ENCODE peak calls at places on chromosome 3, in six cellular contexts. F, Q, M, X, B and H are unnamed samples.
A peak's percentile ranks its signal among the peaks of the same experiment; 100 is the strongest.

GRCh38 chr3:55690746-55691540 is 203.8 kb upstream of the WNT5A start:
- DNase-seq in B (peak; percentile 52), M (no peak), Q (no peak), X (no peak), F (peak; percentile 83), H (no peak)

GRCh38 chr3:187292631-187293513 is 1.3 kb upstream of the MASP1 start:
- DNase-seq in B (no peak), Q (no peak), X (no peak), F (no peak), M (no peak), H (no peak)

GRCh38 chr3:30302027-30302426 is 304.4 kb upstream of the TGFBR2 start:
- DNase-seq in X (no peak), B (no peak), M (no peak), Q (peak; percentile 23), F (no peak), H (no peak)

GRCh38 chr3:1195922-1196321 is 103.1 kb downstream of the CNTN6 start:
- DNase-seq in F (no peak), M (peak; percentile 58), X (no peak), B (no peak), Q (no peak), H (no peak)

GRCh38 chr3:150960708-150961684 is 11.5 kb downstream of the CLRN1 start:
- DNase-seq in Q (no peak), M (no peak), X (no peak), F (no peak), B (no peak), H (no peak)

GRCh38 chr3:105513042-105513441 is 146.3 kb downstream of the ALCAM start:
- DNase-seq in F (no peak), Q (no peak), X (no peak), M (no peak), B (no peak), H (no peak)

GRCh38 chr3:63832395-63832794 is 13.3 kb downstream of the C3orf49 start:
- DNase-seq in B (no peak), F (no peak), X (no peak), M (no peak), Q (no peak), H (no peak)

GRCh38 chr3:192819001-192819569 is 91.7 kb upstream of the FGF12 start:
- DNase-seq in Q (peak; percentile 69), M (no peak), B (no peak), X (no peak), F (no peak), H (no peak)

GRCh38 chr3:114775395-114775794 is 371.7 kb downstream of the ZBTB20 start:
- DNase-seq in X (no peak), Q (no peak), M (no peak), B (no peak), F (no peak), H (no peak)

GRCh38 chr3:24199775-24200247 is 254.7 kb downstream of the NR1D2 start:
- DNase-seq in B (no peak), F (no peak), X (no peak), M (no peak), Q (no peak), H (no peak)

GRCh38 chr3:149765762-149766334 is 13.6 kb upstream of the COMMD2 start:
- DNase-seq in F (no peak), Q (peak; percentile 48), M (no peak), X (no peak), B (no peak), H (no peak)

GRCh38 chr3:50536471-50537180 is 30.9 kb downstream of the C3orf18 start:
- DNase-seq in F (no peak), X (no peak), M (no peak), Q (no peak), B (no peak), H (no peak)

GRCh38 chr3:16570113-16570512 is 35.1 kb downstream of the DAZL start:
- DNase-seq in M (no peak), X (no peak), Q (no peak), F (no peak), B (no peak), H (no peak)

GRCh38 chr3:127074900-127075360 is 92.0 kb downstream of the PLXNA1 start:
- DNase-seq in X (peak; percentile 51), M (peak; percentile 54), Q (no peak), F (no peak), B (no peak), H (no peak)

GRCh38 chr3:14871456-14872200 is 52.9 kb downstream of the FGD5 start:
- DNase-seq in M (peak; percentile 12), X (no peak), B (no peak), Q (no peak), F (no peak), H (no peak)

GRCh38 chr3:127587876-127588275 is 2.7 kb downstream of the TPRA1 start:
- DNase-seq in M (no peak), F (no peak), B (no peak), Q (no peak), X (no peak), H (no peak)

GRCh38 chr3:180116203-180116602 is 79.5 kb upstream of the PEX5L start:
- DNase-seq in Q (no peak), X (no peak), F (no peak), B (no peak), M (no peak), H (no peak)

GRCh38 chr3:108430540-108430939 is 79.9 kb downstream of the MYH15 start:
- DNase-seq in X (no peak), B (no peak), F (no peak), M (no peak), Q (no peak), H (no peak)

GRCh38 chr3:13549513-13550256 is 760 bp downstream of the FBLN2 start:
- DNase-seq in M (peak; percentile 52), X (no peak), B (no peak), F (no peak), Q (no peak), H (no peak)

GRCh38 chr3:129794319-129795201 is 99.0 kb downstream of the TMCC1 start:
- DNase-seq in B (peak; percentile 87), X (peak; percentile 84), Q (peak; percentile 77), F (peak; percentile 92), M (no peak), H (peak; percentile 24)

GRCh38 chr3:81716870-81717509 is 44.5 kb downstream of the GBE1 start:
- DNase-seq in M (no peak), F (no peak), X (no peak), B (no peak), Q (peak; percentile 73), H (no peak)

GRCh38 chr3:16484216-16484615 is 29.3 kb downstream of the RFTN1 start:
- DNase-seq in M (no peak), F (no peak), B (no peak), X (no peak), Q (no peak), H (no peak)

GRCh38 chr3:188365978-188366698 is 212.2 kb downstream of the LPP start:
- DNase-seq in M (no peak), F (no peak), X (no peak), Q (peak; percentile 39), B (no peak), H (no peak)

GRCh38 chr3:126629999-126630398 is 24.9 kb downstream of the TXNRD3 start:
- DNase-seq in B (no peak), M (no peak), X (no peak), Q (no peak), F (no peak), H (no peak)

GRCh38 chr3:165195628-165196576 is at the start of gene SLITRK3:
- DNase-seq in X (no peak), F (peak; percentile 49), M (no peak), Q (no peak), B (no peak), H (no peak)

GRCh38 chr3:13136426-13136825 is 63.2 kb upstream of the IQSEC1 start:
- DNase-seq in M (peak; percentile 2), Q (no peak), F (peak; percentile 20), X (peak; percentile 7), B (no peak), H (no peak)

GRCh38 chr3:84175449-84175848 is 783.3 kb upstream of the CADM2 start:
- DNase-seq in F (no peak), Q (no peak), X (no peak), M (no peak), B (no peak), H (no peak)

GRCh38 chr3:157865449-157865862 is 240.8 kb downstream of the SHOX2 start:
- DNase-seq in Q (peak; percentile 30), M (no peak), B (no peak), F (peak; percentile 80), X (peak; percentile 48), H (no peak)

GRCh38 chr3:195260286-195260905 is 10.6 kb downstream of the XXYLT1 start:
- DNase-seq in B (peak; percentile 42), Q (no peak), F (peak; percentile 78), M (peak; percentile 46), X (no peak), H (no peak)
- TF ChIP-seq CTCF in B (no peak), Q (no peak), F (no peak), M (no peak), X (peak; percentile 31), H (no peak)

GRCh38 chr3:177491301-177492031 is 294.2 kb upstream of the TBL1XR1 start:
- DNase-seq in X (no peak), F (no peak), Q (no peak), B (no peak), M (no peak), H (no peak)
- H3K9me3 ChIP-seq in X (no peaks in the 10 kb centered on the region), F (no peaks in the 10 kb centered on the region), Q (no peaks in the 10 kb centered on the region), B (no peaks in the 10 kb centered on the region), M (no peaks in the 10 kb centered on the region), H (no peaks in the 10 kb centered on the region)

GRCh38 chr3:99856437-99857220 is 39.0 kb downstream of the CMSS1 start:
- DNase-seq in M (no peak), B (no peak), F (no peak), Q (no peak), X (no peak), H (no peak)

GRCh38 chr3:99855900-99856299 is 38.2 kb downstream of the CMSS1 start:
- DNase-seq in B (no peak), X (no peak), M (no peak), Q (no peak), F (no peak), H (no peak)

GRCh38 chr3:99859855-99860254 is 42.2 kb downstream of the CMSS1 start:
- DNase-seq in F (no peak), B (no peak), X (no peak), M (no peak), Q (peak; percentile 36), H (no peak)

GRCh38 chr3:99857278-99857677 is 39.6 kb downstream of the CMSS1 start:
- DNase-seq in X (no peak), M (no peak), Q (no peak), B (no peak), F (no peak), H (no peak)

GRCh38 chr3:99858461-99858860 is 40.8 kb downstream of the CMSS1 start:
- DNase-seq in B (no peak), Q (no peak), M (no peak), X (no peak), F (no peak), H (no peak)
- H3K4me1 ChIP-seq in B (peaks cover 3% of the 10 kb centered on the region), Q (peaks cover 25% of the 10 kb centered on the region), M (peaks cover 54% of the 10 kb centered on the region), X (peaks cover 7% of the 10 kb centered on the region), F (peaks cover 7% of the 10 kb centered on the region), H (no peaks in the 10 kb centered on the region)

DNA sequence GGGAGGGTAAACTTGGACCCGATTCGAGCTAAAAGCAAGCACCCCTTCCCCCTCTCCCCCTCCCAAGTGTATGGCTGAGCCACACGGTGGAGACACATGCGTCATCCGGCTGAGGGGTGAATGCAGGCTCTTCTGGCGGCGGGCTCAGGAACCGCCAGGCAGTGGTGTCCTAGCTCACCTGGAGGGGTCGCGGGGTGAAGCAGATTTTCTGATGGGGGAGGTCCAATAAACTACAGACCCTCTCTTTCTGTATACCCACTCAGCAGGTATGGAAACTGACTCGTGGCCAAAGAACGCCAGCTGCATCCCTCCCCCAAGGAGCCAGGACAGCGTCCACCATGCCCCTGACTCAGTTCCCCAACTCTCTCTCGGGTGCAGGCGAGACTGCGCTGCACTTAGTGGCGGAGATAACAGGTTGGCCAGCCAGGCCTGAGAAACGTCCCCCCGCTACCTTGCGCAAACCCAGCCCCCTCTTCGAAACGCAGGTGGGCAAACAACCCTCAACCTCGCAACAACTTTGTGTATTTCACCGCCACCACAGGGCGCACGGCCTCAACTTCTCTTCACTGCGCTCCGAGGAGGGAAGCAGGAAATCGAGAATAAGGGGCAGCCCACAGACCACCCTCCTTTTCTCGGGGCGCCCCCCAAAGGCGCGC is 1.3 kb downstream of the MAGI1 start:
- DNase-seq in M (peak; percentile 38), Q (peak; percentile 26), X (peak; percentile 71), F (peak; percentile 76), B (peak; percentile 50), H (peak; percentile 61)
- TF ChIP-seq CTCF in M (peak; percentile 41), Q (no peak), X (peak; percentile 27), F (peak; percentile 51), B (no peak), H (peak; percentile 13)